ENCODE peak calls at places on chromosomes 3 and 15, in seven cellular contexts. X is K562, J is PC-3, M is IMR-90, I is neural progenitor cell, F is brain microvascular endothelial cell, N is mammary epithelial cell. Z is an unnamed sample.

GRCh38 chr15:60969658-60970057 is 259.4 kb downstream of the RORA start:
- DNase-seq in X (no peak), J (no peak), M (no peak), F (no peak), I (no peak), N (no peak), Z (no peak)

GRCh38 chr15:66163553-66163952 is 90.0 kb downstream of the MEGF11 start:
- DNase-seq in J (no peak), X (no peak), N (no peak), M (no peak), F (no peak), I (no peak), Z (no peak)

GRCh38 chr15:91385301-91385700 is 285.2 kb downstream of the SV2B start:
- DNase-seq in X (no peak), N (peak; percentile 93), I (no peak), F (no peak), M (no peak), J (peak; percentile 59), Z (no peak)

GRCh38 chr3:170410428-170411029 is 8.1 kb upstream of the CLDN11 start:
- DNase-seq in J (peak; percentile 64), M (no peak), F (no peak), N (no peak), I (no peak), X (peak; percentile 29), Z (no peak)

GRCh38 chr3:186487819-186488218 is 56.4 kb downstream of the CRYGS start:
- DNase-seq in I (peak; percentile 32), F (no peak), M (no peak), J (peak; percentile 17), N (no peak), X (no peak), Z (no peak)

GRCh38 chr3:48399387-48400172 is 27.6 kb downstream of the FBXW12 start:
- DNase-seq in F (no peak), M (no peak), X (peak; percentile 3), J (peak; percentile 11), I (no peak), N (no peak), Z (no peak)

GRCh38 chr3:48345946-48346572 is 12.6 kb upstream of the SPINK8 start:
- DNase-seq in J (no peak), X (no peak), M (no peak), N (no peak), I (no peak), F (no peak), Z (no peak)

GRCh38 chr15:99118801-99119546 is 14.1 kb downstream of the SYNM start:
- DNase-seq in X (no peak), J (no peak), F (no peak), N (no peak), M (no peak), I (no peak), Z (no peak)

GRCh38 chr3:191366675-191367074 is 36.3 kb upstream of the UTS2B start:
- DNase-seq in I (no peak), F (peak; percentile 29), N (no peak), J (no peak), X (no peak), M (peak; percentile 81), Z (no peak)

GRCh38 chr3:46931631-46932441 is 44.7 kb downstream of the CCDC12 start:
- DNase-seq in N (no peak), I (no peak), M (peak; percentile 39), F (peak; percentile 41), J (peak; percentile 79), X (no peak), Z (no peak)

GRCh38 chr3:32374788-32375595 is 16.7 kb upstream of the CMTM7 start:
- DNase-seq in M (peak; percentile 74), X (peak; percentile 51), N (peak; percentile 66), I (peak; percentile 79), J (peak; percentile 92), F (peak; percentile 75), Z (peak; percentile 44)

GRCh38 chr15:57138260-57138895 is 219.9 kb downstream of the TCF12 start:
- DNase-seq in N (peak; percentile 41), X (peak; percentile 44), I (peak; percentile 82), M (peak; percentile 82), F (peak; percentile 72), J (peak; percentile 66), Z (no peak)

GRCh38 chr3:167740961-167741587 is 5.6 kb downstream of the SERPINI1 start:
- DNase-seq in X (no peak), I (peak; percentile 56), M (peak; percentile 42), J (peak; percentile 59), F (peak; percentile 65), N (peak; percentile 27), Z (no peak)

GRCh38 chr3:185728630-185729334 is 96.1 kb downstream of the IGF2BP2 start:
- DNase-seq in F (peak; percentile 40), J (no peak), X (no peak), N (no peak), M (no peak), I (no peak), Z (no peak)

GRCh38 chr15:87724330-87724729 is 532.2 kb downstream of the NTRK3 start:
- DNase-seq in J (no peak), N (no peak), I (no peak), M (no peak), F (no peak), X (no peak), Z (no peak)

GRCh38 chr15:81400640-81401236 is 26.7 kb upstream of the TMC3 start:
- DNase-seq in J (peak; percentile 73), X (peak; percentile 50), N (peak; percentile 48), M (peak; percentile 65), I (peak; percentile 53), F (peak; percentile 51), Z (peak; percentile 27)

GRCh38 chr15:28896944-28897343 is 11.2 kb downstream of the APBA2 start:
- DNase-seq in F (peak; percentile 94), N (peak; percentile 68), J (peak; percentile 83), I (no peak), M (peak; percentile 95), X (no peak), Z (peak; percentile 67)

GRCh38 chr3:30421261-30421660 is 185.1 kb upstream of the TGFBR2 start:
- DNase-seq in F (peak; percentile 9), X (no peak), N (peak; percentile 62), M (peak; percentile 84), J (peak; percentile 40), I (no peak), Z (peak; percentile 27)

GRCh38 chr3:16739416-16740091 is 134.3 kb upstream of the DAZL start:
- DNase-seq in X (no peak), N (no peak), M (peak; percentile 50), I (no peak), F (no peak), J (peak; percentile 22), Z (no peak)

GRCh38 chr3:16743276-16743675 is 138.1 kb upstream of the DAZL start:
- DNase-seq in F (no peak), N (peak; percentile 26), X (no peak), I (no peak), J (peak; percentile 46), M (no peak), Z (no peak)

GRCh38 chr3:16741890-16742289 is 136.7 kb upstream of the DAZL start:
- DNase-seq in M (no peak), X (no peak), N (peak; percentile 31), F (peak; percentile 76), I (no peak), J (no peak), Z (no peak)

GRCh38 chr3:16740531-16740930 is 135.3 kb upstream of the DAZL start:
- DNase-seq in N (no peak), I (no peak), M (no peak), X (no peak), J (no peak), F (no peak), Z (no peak)

GRCh38 chr3:16741103-16741758 is 136.0 kb upstream of the DAZL start:
- DNase-seq in F (peak; percentile 91), I (no peak), N (peak; percentile 81), X (no peak), J (peak; percentile 91), M (peak; percentile 60), Z (peak; percentile 38)
- H3K4me3 ChIP-seq in F (no peak overlapping the region), I (no peak overlapping the region), N (no peak overlapping the region), X (no peak overlapping the region), J (no peak overlapping the region), M (no peak overlapping the region), Z (no peak overlapping the region)

GRCh38 chr15:40421246-40422157 is 15.9 kb downstream of the IVD start:
- DNase-seq in X (peak; percentile 88), I (peak; percentile 87), J (peak; percentile 82), N (peak; percentile 57), F (peak; percentile 35), M (peak; percentile 52), Z (no peak)
- TF ChIP-seq CTCF in X (peak; percentile 97), I (peak; percentile 84), J (peak; percentile 94), N (peak; percentile 96), F (peak; percentile 95), M (peak; percentile 93), Z (peak; percentile 97)

GRCh38 chr3:141367038-141367730 is 1.1 kb upstream of the ZBTB38 start:
- DNase-seq in J (peak; percentile 91), I (no peak), X (no peak), M (peak; percentile 100), F (peak; percentile 100), N (peak; percentile 100), Z (peak; percentile 99)

GRCh38 chr3:141368925-141369794 is 856 bp downstream of the ZBTB38 start:
- DNase-seq in I (no peak), M (peak; percentile 87), F (peak; percentile 79), J (peak; percentile 48), X (peak; percentile 25), N (no peak), Z (no peak)

GRCh38 chr3:141368062-141368924 is at the start of gene ZBTB38:
- DNase-seq in F (peak; percentile 98), M (peak; percentile 97), I (peak; percentile 90), N (peak; percentile 92), X (peak; percentile 91), J (peak; percentile 89), Z (peak; percentile 87)

GRCh38 chr3:141365206-141365605 is 3.1 kb upstream of the ZBTB38 start:
- DNase-seq in I (no peak), F (no peak), M (no peak), X (no peak), N (no peak), J (no peak), Z (no peak)

GRCh38 chr3:141366285-141367037 is 1.8 kb upstream of the ZBTB38 start:
- DNase-seq in F (peak; percentile 92), I (no peak), X (peak; percentile 54), N (peak; percentile 87), M (peak; percentile 99), J (peak; percentile 73), Z (peak; percentile 89)
- H3K27ac ChIP-seq in F (peak overlapping the region; percentile 100), I (no peak overlapping the region), X (peak overlapping the region; percentile 95), N (peak overlapping the region; percentile 99), M (peak overlapping the region; percentile 95), J (peak overlapping the region; percentile 100), Z (peak overlapping the region; percentile 100)

GRCh38 chr15:62163847-62164499 is 1.1 kb downstream of the C2CD4B start:
- DNase-seq in I (peak; percentile 61), N (no peak), X (no peak), F (no peak), M (no peak), J (no peak), Z (no peak)

GRCh38 chr15:62165793-62166380 is 802 bp upstream of the C2CD4B start:
- DNase-seq in F (peak; percentile 16), N (no peak), M (no peak), J (no peak), X (no peak), I (no peak), Z (no peak)

GRCh38 chr15:62165029-62165792 is at the start of gene C2CD4B:
- DNase-seq in I (peak; percentile 71), X (no peak), M (no peak), J (no peak), N (peak; percentile 12), F (no peak), Z (no peak)

GRCh38 chr15:62164500-62165028 is 521 bp downstream of the C2CD4B start:
- DNase-seq in N (peak; percentile 8), J (no peak), X (no peak), F (no peak), M (no peak), I (peak; percentile 77), Z (no peak)

GRCh38 chr15:62163397-62163796 is 1.7 kb downstream of the C2CD4B start:
- DNase-seq in J (no peak), M (no peak), I (no peak), N (no peak), X (no peak), F (no peak), Z (no peak)
- H3K4me3 ChIP-seq in J (no peak overlapping the region), M (no peak overlapping the region), I (no peak overlapping the region), N (no peak overlapping the region), X (no peak overlapping the region), F (no peak overlapping the region), Z (no peak overlapping the region)